ENCODE peak calls at places on chromosomes 1 and 21, in ten cellular contexts. C is stimulated activated CD4-positive, alpha-beta T cell treated with anti-CD3 and anti-CD28 coated beads, Interleukin-4, amount 100 ng/mL, for 4 hours; Y is RPMI7951; S is SIG-M5; J is HT-29; I is B cell; Q is HCT116; O is fibroblast of mammary gland; L is activated CD8-positive, alpha-beta memory T cell treated with anti-CD3 and anti-CD28 coated beads, Interleukin-2, amount 50 U/mL, for 48 hours; B is MV-4-11. R is an unnamed sample.

GRCh38 chr1:227378183-227378582 is 59.9 kb upstream of the CDC42BPA start:
- DNase-seq in C (no peak), Y (no peak), S (no peak), J (no peak), I (no peak), Q (no peak), O (no peak), L (no peak), B (no peak), R (no peak)

GRCh38 chr1:1100296-1100695 is 15.6 kb downstream of the C1orf159 start:
- DNase-seq in C (no peak), Y (no peak), S (no peak), J (no peak), I (no peak), Q (no peak), O (no peak), L (no peak), B (no peak), R (no peak)

GRCh38 chr1:19738106-19738505 is 61.6 kb downstream of the TMCO4 start:
- DNase-seq in C (no peak), Y (no peak), S (no peak), J (no peak), I (no peak), Q (no peak), O (no peak), L (no peak), B (no peak), R (no peak)

GRCh38 chr1:77831976-77832695 is 52.7 kb downstream of the MIGA1 start:
- DNase-seq in C (no peak), Y (peak), S (no peak), J (no peak), I (no peak), Q (no peak), O (peak), L (no peak), B (no peak), R (no peak)

GRCh38 chr1:32817815-32818786 is 648 bp downstream of the S100PBP start:
- DNase-seq in C (no peak), Y (peak), S (no peak), J (peak), I (peak), Q (peak), O (peak), L (peak), B (peak), R (no peak)

GRCh38 chr1:74010206-74010605 is 187.8 kb downstream of the LRRIQ3 start:
- DNase-seq in C (no peak), Y (peak), S (no peak), J (no peak), I (no peak), Q (no peak), O (no peak), L (no peak), B (no peak), R (no peak)

GRCh38 chr21:42974832-42975820 is 764 bp downstream of the PKNOX1 start:
- DNase-seq in C (peak), Y (peak), S (no peak), J (peak), I (peak), Q (no peak), O (peak), L (peak), B (peak), R (peak)

GRCh38 chr1:21855257-21856096 is 43.4 kb downstream of the LDLRAD2 start:
- DNase-seq in C (no peak), Y (peak), S (no peak), J (peak), I (no peak), Q (no peak), O (peak), L (no peak), B (peak), R (no peak)

GRCh38 chr1:197130677-197131304 is 15.7 kb downstream of the ASPM start:
- DNase-seq in C (no peak), Y (no peak), S (no peak), J (peak), I (no peak), Q (no peak), O (no peak), L (no peak), B (no peak), R (no peak)

GRCh38 chr1:35120458-35121133 is 41.4 kb downstream of the ZMYM1 start:
- DNase-seq in C (no peak), Y (peak), S (no peak), J (no peak), I (no peak), Q (no peak), O (peak), L (peak), B (no peak), R (peak)

GRCh38 chr1:199083680-199084079 is 444.8 kb downstream of the PTPRC start:
- DNase-seq in C (no peak), Y (peak), S (no peak), J (no peak), I (no peak), Q (no peak), O (peak), L (no peak), B (no peak), R (no peak)

GRCh38 chr1:99558539-99558938 is 87.4 kb upstream of the PALMD start:
- DNase-seq in C (no peak), Y (no peak), S (no peak), J (no peak), I (no peak), Q (no peak), O (peak), L (no peak), B (no peak), R (no peak)

GRCh38 chr21:29333355-29333746 is 34.6 kb downstream of the BACH1 start:
- DNase-seq in C (no peak), Y (no peak), S (no peak), J (no peak), I (no peak), Q (no peak), O (no peak), L (no peak), B (no peak), R (no peak)

GRCh38 chr1:150718225-150718891 is 2.3 kb downstream of the HORMAD1 start:
- DNase-seq in C (no peak), Y (no peak), S (no peak), J (no peak), I (no peak), Q (no peak), O (no peak), L (no peak), B (no peak), R (no peak)

GRCh38 chr1:202037706-202038296 is 27.4 kb downstream of the ELF3 start:
- DNase-seq in C (no peak), Y (no peak), S (no peak), J (no peak), I (no peak), Q (no peak), O (peak), L (no peak), B (no peak), R (no peak)

GRCh38 chr1:153922076-153922837 is 515 bp downstream of the GATAD2B start:
- DNase-seq in C (peak), Y (peak), S (no peak), J (peak), I (peak), Q (no peak), O (peak), L (peak), B (no peak), R (no peak)

GRCh38 chr1:181485276-181486097 is 2.2 kb downstream of the CACNA1E start:
- DNase-seq in C (no peak), Y (no peak), S (no peak), J (no peak), I (no peak), Q (no peak), O (no peak), L (no peak), B (no peak), R (peak)

GRCh38 chr1:99963041-99963795 is 6.6 kb upstream of the SLC35A3 start:
- DNase-seq in C (no peak), Y (peak), S (no peak), J (no peak), I (no peak), Q (no peak), O (peak), L (no peak), B (no peak), R (no peak)

GRCh38 chr1:151711044-151711800 is 5.4 kb downstream of the CELF3 start:
- DNase-seq in C (no peak), Y (no peak), S (no peak), J (no peak), I (no peak), Q (no peak), O (no peak), L (no peak), B (no peak), R (no peak)

GRCh38 chr1:20732071-20732587 is 374 bp downstream of the SH2D5 start:
- DNase-seq in C (peak), Y (peak), S (no peak), J (no peak), I (no peak), Q (no peak), O (peak), L (peak), B (no peak), R (peak)

GRCh38 chr1:234915923-234916675 is 212.5 kb downstream of the TOMM20 start:
- DNase-seq in C (no peak), Y (no peak), S (peak), J (no peak), I (no peak), Q (no peak), O (peak), L (no peak), B (peak), R (no peak)

GRCh38 chr1:27605300-27605766 is 1.4 kb upstream of the AHDC1 start:
- DNase-seq in C (no peak), Y (no peak), S (no peak), J (no peak), I (no peak), Q (no peak), O (no peak), L (no peak), B (no peak), R (no peak)

GRCh38 chr1:226619031-226619430 is 70.5 kb downstream of the STUM start:
- DNase-seq in C (no peak), Y (no peak), S (no peak), J (no peak), I (no peak), Q (no peak), O (no peak), L (no peak), B (no peak), R (no peak)

GRCh38 chr1:206962269-206962668 is 8.0 kb downstream of the FCAMR start:
- DNase-seq in C (no peak), Y (no peak), S (no peak), J (no peak), I (peak), Q (no peak), O (no peak), L (no peak), B (peak), R (no peak)

GRCh38 chr1:112141923-112142322 is 152.5 kb upstream of the KCND3 start:
- DNase-seq in C (no peak), Y (no peak), S (no peak), J (no peak), I (no peak), Q (no peak), O (no peak), L (no peak), B (no peak), R (no peak)

GRCh38 chr1:234505774-234506114 is 26.8 kb upstream of the TARBP1 start:
- DNase-seq in C (no peak), Y (no peak), S (no peak), J (no peak), I (no peak), Q (no peak), O (peak), L (no peak), B (no peak), R (no peak)

GRCh38 chr1:182617734-182618288 is 13.6 kb upstream of the RGS16 start:
- DNase-seq in C (no peak), Y (peak), S (no peak), J (no peak), I (no peak), Q (peak), O (peak), L (no peak), B (no peak), R (no peak)

GRCh38 chr1:12851779-12852178 is 3.3 kb upstream of the HNRNPCL1 start:
- DNase-seq in C (no peak), Y (peak), S (no peak), J (no peak), I (no peak), Q (peak), O (peak), L (no peak), B (no peak), R (no peak)

GRCh38 chr1:221708076-221708571 is 33.8 kb downstream of the DUSP10 start:
- DNase-seq in C (no peak), Y (peak), S (peak), J (no peak), I (peak), Q (no peak), O (peak), L (peak), B (peak), R (peak)

GRCh38 chr1:114316204-114316603 is 162.5 kb upstream of the SYT6 start:
- DNase-seq in C (no peak), Y (no peak), S (no peak), J (no peak), I (no peak), Q (no peak), O (no peak), L (no peak), B (no peak), R (no peak)

GRCh38 chr1:59081795-59082194 is 215.1 kb upstream of the FGGY start:
- DNase-seq in C (no peak), Y (peak), S (no peak), J (no peak), I (no peak), Q (no peak), O (peak), L (no peak), B (no peak), R (no peak)

GRCh38 chr1:220692436-220693228 is 2.5 kb downstream of the C1orf115 start:
- DNase-seq in C (no peak), Y (no peak), S (no peak), J (no peak), I (no peak), Q (no peak), O (peak), L (peak), B (no peak), R (no peak)

GRCh38 chr1:228698017-228698329 is 37.3 kb upstream of the RHOU start:
- DNase-seq in C (no peak), Y (no peak), S (no peak), J (no peak), I (no peak), Q (no peak), O (no peak), L (no peak), B (no peak), R (no peak)

GRCh38 chr1:29655145-29655544 is 418.8 kb downstream of the PTPRU start:
- DNase-seq in C (no peak), Y (no peak), S (no peak), J (no peak), I (no peak), Q (no peak), O (no peak), L (no peak), B (no peak), R (peak)

GRCh38 chr1:8094481-8095241 is 68.6 kb upstream of the ERRFI1 start:
- DNase-seq in C (no peak), Y (peak), S (no peak), J (peak), I (no peak), Q (no peak), O (peak), L (no peak), B (no peak), R (no peak)

GRCh38 chr1:42480921-42481320 is 17.8 kb downstream of the CCDC30 start:
- DNase-seq in C (no peak), Y (no peak), S (no peak), J (no peak), I (no peak), Q (no peak), O (peak), L (no peak), B (no peak), R (no peak)

GRCh38 chr1:110620250-110620615 is 14.1 kb upstream of the KCNA2 start:
- DNase-seq in C (no peak), Y (no peak), S (no peak), J (no peak), I (no peak), Q (no peak), O (no peak), L (peak), B (no peak), R (peak)

GRCh38 chr1:246037832-246038231 is 469.2 kb downstream of the SMYD3 start:
- DNase-seq in C (no peak), Y (no peak), S (no peak), J (no peak), I (no peak), Q (no peak), O (no peak), L (no peak), B (no peak), R (no peak)

GRCh38 chr1:7256526-7256925 is 471.3 kb downstream of the CAMTA1 start:
- DNase-seq in C (no peak), Y (no peak), S (no peak), J (no peak), I (no peak), Q (no peak), O (no peak), L (no peak), B (no peak), R (no peak)

R was measured in GM06990.